ENCODE peak calls at places on chromosomes 11 and 22, in nine cellular contexts. G is mammary epithelial cell; H is mesendoderm; D is activated naive CD4-positive, alpha-beta T cell treated with anti-CD3 and anti-CD28 coated beads, Interleukin-2, amount 50 U/mL, for 72 hours; S is KBM-7; B is foreskin fibroblast; A is HTR-8/SVneo; I is CD4-positive, alpha-beta memory T cell; P is stimulated activated CD4-positive, alpha-beta T cell treated with anti-CD3 and anti-CD28 coated beads, Interleukin-4, amount 100 ng/mL, for 48 hours. N is an unnamed sample.

GRCh38 chr11:46352063-46352841 is 5.0 kb downstream of the DGKZ start:
- DNase-seq in G (peak; percentile 87), H (peak; percentile 82), D (peak; percentile 77), S (peak; percentile 86), B (peak; percentile 54), A (peak; percentile 29), I (peak; percentile 83), P (peak; percentile 67), N (no peak)

GRCh38 chr11:45920531-45921477 is 1.7 kb upstream of the LARGE2 start:
- DNase-seq in G (no peak), H (no peak), D (peak; percentile 48), S (no peak), B (no peak), A (no peak), I (no peak), P (no peak), N (no peak)

GRCh38 chr11:77589521-77590193 is at the start of gene AQP11:
- DNase-seq in G (peak; percentile 72), H (peak; percentile 94), D (peak; percentile 74), S (peak; percentile 77), B (peak; percentile 93), A (peak; percentile 96), I (peak; percentile 25), P (peak; percentile 71), N (no peak)

GRCh38 chr11:35045219-35045819 is 93.7 kb upstream of the CD44 start:
- DNase-seq in G (no peak), H (no peak), D (peak; percentile 58), S (peak; percentile 93), B (no peak), A (no peak), I (peak; percentile 96), P (no peak), N (peak; percentile 95)

GRCh38 chr11:87405356-87405755 is 367.6 kb downstream of the TMEM135 start:
- DNase-seq in G (no peak), H (no peak), D (no peak), S (no peak), B (no peak), A (no peak), I (no peak), P (no peak), N (no peak)

GRCh38 chr11:17383466-17383865 is 5.0 kb downstream of the KCNJ11 start:
- DNase-seq in G (no peak), H (no peak), D (no peak), S (peak; percentile 11), B (peak; percentile 64), A (no peak), I (peak; percentile 11), P (no peak), N (no peak)

GRCh38 chr11:104583857-104584256 is 314.4 kb downstream of the CASP12 start:
- DNase-seq in G (no peak), H (no peak), D (no peak), S (no peak), B (peak; percentile 66), A (no peak), I (no peak), P (no peak), N (no peak)

GRCh38 chr11:86176165-86176884 is 68.2 kb upstream of the EED start:
- DNase-seq in G (peak; percentile 66), H (no peak), D (no peak), S (no peak), B (no peak), A (no peak), I (no peak), P (peak; percentile 50), N (no peak)

GRCh38 chr11:8858808-8859207 is 52.2 kb upstream of the AKIP1 start:
- DNase-seq in G (no peak), H (no peak), D (no peak), S (no peak), B (no peak), A (no peak), I (no peak), P (no peak), N (no peak)

GRCh38 chr22:49960967-49961600 is 512 bp downstream of the PIM3 start:
- DNase-seq in G (peak; percentile 61), H (peak; percentile 63), D (peak; percentile 72), S (no peak), B (peak; percentile 66), A (no peak), I (peak; percentile 35), P (no peak), N (no peak)

GRCh38 chr11:1867381-1867780 is 14.5 kb downstream of the LSP1 start:
- DNase-seq in G (no peak), H (no peak), D (no peak), S (no peak), B (no peak), A (no peak), I (no peak), P (no peak), N (no peak)

GRCh38 chr11:121520243-121521144 is 67.7 kb upstream of the SORL1-AS1 start:
- DNase-seq in G (peak; percentile 68), H (no peak), D (no peak), S (no peak), B (peak; percentile 88), A (no peak), I (no peak), P (no peak), N (no peak)

GRCh38 chr11:128720522-128720985 is 26.7 kb downstream of the FLI1 start:
- DNase-seq in G (no peak), H (no peak), D (no peak), S (peak; percentile 54), B (no peak), A (no peak), I (peak; percentile 59), P (no peak), N (peak; percentile 73)

GRCh38 chr11:128415539-128415938 is 171.8 kb downstream of the ETS1 start:
- DNase-seq in G (peak; percentile 43), H (no peak), D (no peak), S (no peak), B (no peak), A (no peak), I (no peak), P (no peak), N (no peak)

GRCh38 chr11:47592276-47592675 is 1.9 kb downstream of the C1QTNF4 start:
- DNase-seq in G (no peak), H (no peak), D (no peak), S (no peak), B (no peak), A (no peak), I (no peak), P (no peak), N (no peak)

GRCh38 chr11:67373916-67374570 is 645 bp upstream of the CLCF1 start:
- DNase-seq in G (peak; percentile 97), H (peak; percentile 97), D (peak; percentile 78), S (peak; percentile 55), B (peak; percentile 99), A (peak; percentile 93), I (no peak), P (no peak), N (no peak)

GRCh38 chr22:20025401-20026203 is 4.7 kb downstream of the TANGO2 start:
- DNase-seq in G (no peak), H (no peak), D (no peak), S (no peak), B (no peak), A (no peak), I (no peak), P (no peak), N (no peak)

GRCh38 chr11:67119577-67120391 is 721 bp downstream of the KDM2A start:
- DNase-seq in G (peak; percentile 20), H (peak; percentile 41), D (peak; percentile 55), S (peak; percentile 44), B (peak; percentile 45), A (no peak), I (no peak), P (no peak), N (no peak)

GRCh38 chr11:13784441-13784840 is 116.0 kb downstream of the FAR1 start:
- DNase-seq in G (no peak), H (no peak), D (no peak), S (no peak), B (no peak), A (no peak), I (no peak), P (no peak), N (no peak)

GRCh38 chr22:22682807-22683667 is 38.6 kb downstream of the GGTLC2 start:
- DNase-seq in G (no peak), H (no peak), D (peak; percentile 31), S (no peak), B (peak; percentile 57), A (peak; percentile 19), I (no peak), P (no peak), N (no peak)

GRCh38 chr11:10605941-10606381 is 37.5 kb upstream of the LYVE1 start:
- DNase-seq in G (no peak), H (peak; percentile 90), D (no peak), S (peak; percentile 61), B (peak; percentile 90), A (no peak), I (no peak), P (no peak), N (no peak)

GRCh38 chr11:76030286-76030685 is 176.0 kb downstream of the WNT11 start:
- DNase-seq in G (peak; percentile 8), H (peak; percentile 47), D (no peak), S (no peak), B (peak; percentile 57), A (no peak), I (no peak), P (no peak), N (no peak)

GRCh38 chr22:40415531-40416266 is 45.3 kb downstream of the SGSM3 start:
- DNase-seq in G (no peak), H (no peak), D (no peak), S (peak; percentile 65), B (no peak), A (no peak), I (no peak), P (no peak), N (no peak)

GRCh38 chr22:16783930-16784354 is 41.3 kb downstream of the XKR3 start:
- DNase-seq in G (no peak), H (peak; percentile 48), D (no peak), S (peak; percentile 35), B (no peak), A (peak; percentile 10), I (no peak), P (no peak), N (peak; percentile 39)

GRCh38 chr11:79006854-79007253 is 432.2 kb upstream of the NARS2 start:
- DNase-seq in G (no peak), H (no peak), D (no peak), S (no peak), B (no peak), A (no peak), I (no peak), P (no peak), N (no peak)